ENCODE peak calls at places on chromosomes 4 and X, in seven cellular contexts. T is osteocyte, S is endothelial cell, C is spleen, U is cardiac fibroblast, G is lung, N is nephron progenitor cell. D is an unnamed sample.
A peak's percentile ranks its signal among the peaks of the same experiment; 100 is the strongest.

GRCh38 chr4:3201718-3202702 is 46.9 kb upstream of the MSANTD1 start:
- DNase-seq in T (no peak), U (peak; percentile 12), N (no peak), S (no peak), C (no peak), G (no peak), D (peak; percentile 75)

GRCh38 chr4:10079951-10080873 is 36.4 kb downstream of the WDR1 start:
- DNase-seq in U (no peak), C (peak; percentile 60), T (no peak), N (no peak), S (no peak), G (no peak), D (peak; percentile 19)

GRCh38 chrX:140034916-140035315 is 69.6 kb upstream of the CXorf66 start:
- DNase-seq in G (no peak), U (no peak), S (no peak), N (no peak), C (no peak), T (no peak), D (peak; percentile 10)

GRCh38 chrX:68808686-68809357 is 20.0 kb upstream of the EFNB1 start:
- DNase-seq in G (no peak), C (no peak), S (no peak), N (no peak), T (peak; percentile 54), U (peak; percentile 69), D (no peak)

GRCh38 chr4:7156273-7157139 is 35.8 kb upstream of the SORCS2 start:
- DNase-seq in C (peak; percentile 53), S (peak; percentile 40), U (peak; percentile 56), N (peak; percentile 60), G (no peak), T (no peak), D (no peak)

GRCh38 chr4:38664704-38665401 is 854 bp downstream of the KLF3 start:
- DNase-seq in G (peak; percentile 59), C (peak; percentile 90), S (peak; percentile 63), N (peak; percentile 72), U (peak; percentile 63), T (no peak), D (peak; percentile 57)

GRCh38 chrX:7139202-7140081 is 8.1 kb upstream of the STS start:
- DNase-seq in C (no peak), U (peak; percentile 18), G (no peak), N (no peak), S (no peak), T (no peak), D (no peak)

GRCh38 chrX:39050427-39050826 is 249.2 kb downstream of the MID1IP1 start:
- DNase-seq in C (no peak), G (no peak), U (no peak), N (no peak), S (no peak), T (no peak), D (no peak)

GRCh38 chrX:149286940-149287349 is 218.2 kb downstream of the IDS start:
- DNase-seq in T (no peak), S (peak; percentile 38), N (peak; percentile 42), U (peak; percentile 61), C (no peak), G (peak; percentile 41), D (peak; percentile 36)

GRCh38 chr4:61462451-61463326 is 262.6 kb downstream of the ADGRL3 start:
- DNase-seq in G (no peak), T (no peak), N (no peak), C (no peak), U (peak; percentile 70), S (no peak), D (no peak)

GRCh38 chr4:88457307-88458090 is 580 bp downstream of the HERC5 start:
- DNase-seq in S (peak; percentile 52), C (peak; percentile 92), T (no peak), G (peak; percentile 41), U (peak; percentile 9), N (peak; percentile 68), D (no peak)

GRCh38 chr4:92634891-92635290 is 331.1 kb downstream of the GRID2 start:
- DNase-seq in U (peak; percentile 0), N (no peak), T (no peak), S (no peak), G (no peak), C (no peak), D (no peak)

GRCh38 chrX:96183843-96184242 is 500.8 kb upstream of the DIAPH2 start:
- DNase-seq in N (no peak), S (no peak), G (no peak), C (no peak), U (peak; percentile 11), T (no peak), D (no peak)

GRCh38 chr4:143354990-143355389 is 18.3 kb downstream of the GAB1 start:
- DNase-seq in T (no peak), S (no peak), C (no peak), G (no peak), U (peak; percentile 32), N (no peak), D (no peak)

GRCh38 chr4:89305712-89306437 is 1.7 kb downstream of the GPRIN3 start:
- DNase-seq in C (no peak), S (no peak), T (no peak), G (no peak), U (peak; percentile 15), N (no peak), D (no peak)

GRCh38 chr4:81913427-81913878 is 441.7 kb upstream of the RASGEF1B start:
- DNase-seq in T (no peak), U (peak; percentile 53), N (peak; percentile 68), G (peak; percentile 60), C (no peak), S (peak; percentile 66), D (peak; percentile 42)

GRCh38 chr4:121950680-121951569 is 935 bp downstream of the TRPC3 start:
- DNase-seq in S (peak; percentile 26), T (peak; percentile 84), N (peak; percentile 41), C (peak; percentile 80), G (no peak), U (peak; percentile 11), D (peak; percentile 66)

GRCh38 chrX:312621-313331 is 5.8 kb downstream of the GTPBP6 start:
- DNase-seq in U (no peak), S (no peak), G (no peak), C (peak; percentile 79), N (no peak), T (no peak), D (no peak)

GRCh38 chrX:40469316-40469715 is 111.5 kb upstream of the ATP6AP2 start:
- DNase-seq in T (no peak), N (no peak), G (no peak), S (no peak), U (no peak), C (no peak), D (no peak)

GRCh38 chrX:40470830-40471429 is 109.8 kb upstream of the ATP6AP2 start:
- DNase-seq in T (no peak), G (no peak), U (no peak), N (no peak), C (no peak), S (no peak), D (no peak)

GRCh38 chrX:40473460-40474204 is 107.1 kb upstream of the ATP6AP2 start:
- DNase-seq in G (no peak), T (no peak), C (no peak), S (no peak), U (no peak), N (no peak), D (no peak)

GRCh38 chrX:40474205-40474626 is 106.6 kb upstream of the ATP6AP2 start:
- DNase-seq in T (peak; percentile 94), N (peak; percentile 46), S (peak; percentile 18), U (peak; percentile 12), G (peak; percentile 54), C (no peak), D (no peak)

GRCh38 chrX:40471965-40472648 is 108.7 kb upstream of the ATP6AP2 start:
- DNase-seq in C (no peak), N (peak; percentile 21), S (no peak), T (no peak), G (peak; percentile 34), U (peak; percentile 79), D (peak; percentile 42)
- TF ChIP-seq CTCF in C (no peak), N (no peak), S (no peak), T (peak; percentile 13), G (no peak), U (no peak), D (no peak)

DNA sequence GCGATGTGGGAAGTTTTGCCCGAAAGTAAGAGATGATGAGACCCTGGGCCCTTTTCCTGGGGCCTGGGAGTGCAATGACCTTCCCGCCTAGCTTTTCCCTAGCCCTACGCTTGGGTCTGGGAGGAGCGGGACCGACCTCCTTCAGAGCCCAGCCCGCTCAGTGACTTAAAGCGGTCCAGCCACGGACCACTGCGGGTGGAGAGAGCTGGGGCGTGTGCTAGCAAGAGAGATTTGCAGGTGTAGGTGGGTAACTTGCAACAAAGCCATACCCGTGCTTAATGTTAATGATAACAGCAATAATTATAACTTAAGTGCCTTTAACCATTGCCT is 503 bp upstream of the PDE5A start:
- DNase-seq in T (no peak), G (no peak), S (no peak), C (no peak), U (no peak), N (no peak), D (no peak)
- TF ChIP-seq CTCF in T (no peak), G (no peak), S (no peak), C (no peak), U (no peak), N (no peak), D (no peak)

DNA sequence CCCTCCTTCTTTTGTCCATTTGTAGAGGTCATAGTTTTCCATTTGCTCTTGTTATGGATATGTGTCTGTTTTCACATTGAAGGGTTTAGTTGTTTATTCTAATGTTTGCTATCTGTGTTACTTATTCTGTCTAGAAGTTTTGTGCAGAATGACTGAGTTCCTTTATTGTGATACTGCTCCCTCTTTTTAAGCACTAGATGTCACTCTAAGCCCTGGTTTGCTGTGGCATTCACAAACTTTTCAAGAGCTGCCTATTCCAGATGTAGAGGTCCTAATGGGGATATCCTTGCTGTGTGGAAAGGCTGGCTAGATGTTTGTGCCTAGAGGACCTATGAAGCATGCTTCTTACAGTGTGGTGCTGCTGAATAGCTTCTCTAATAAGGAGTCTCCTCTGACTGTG is 338.6 kb downstream of the SPIN4 start:
- DNase-seq in C (no peak), S (no peak), U (no peak), G (no peak), T (no peak), N (no peak), D (no peak)
- TF ChIP-seq CTCF in C (no peak), S (no peak), U (no peak), G (no peak), T (no peak), N (no peak), D (no peak)

DNA sequence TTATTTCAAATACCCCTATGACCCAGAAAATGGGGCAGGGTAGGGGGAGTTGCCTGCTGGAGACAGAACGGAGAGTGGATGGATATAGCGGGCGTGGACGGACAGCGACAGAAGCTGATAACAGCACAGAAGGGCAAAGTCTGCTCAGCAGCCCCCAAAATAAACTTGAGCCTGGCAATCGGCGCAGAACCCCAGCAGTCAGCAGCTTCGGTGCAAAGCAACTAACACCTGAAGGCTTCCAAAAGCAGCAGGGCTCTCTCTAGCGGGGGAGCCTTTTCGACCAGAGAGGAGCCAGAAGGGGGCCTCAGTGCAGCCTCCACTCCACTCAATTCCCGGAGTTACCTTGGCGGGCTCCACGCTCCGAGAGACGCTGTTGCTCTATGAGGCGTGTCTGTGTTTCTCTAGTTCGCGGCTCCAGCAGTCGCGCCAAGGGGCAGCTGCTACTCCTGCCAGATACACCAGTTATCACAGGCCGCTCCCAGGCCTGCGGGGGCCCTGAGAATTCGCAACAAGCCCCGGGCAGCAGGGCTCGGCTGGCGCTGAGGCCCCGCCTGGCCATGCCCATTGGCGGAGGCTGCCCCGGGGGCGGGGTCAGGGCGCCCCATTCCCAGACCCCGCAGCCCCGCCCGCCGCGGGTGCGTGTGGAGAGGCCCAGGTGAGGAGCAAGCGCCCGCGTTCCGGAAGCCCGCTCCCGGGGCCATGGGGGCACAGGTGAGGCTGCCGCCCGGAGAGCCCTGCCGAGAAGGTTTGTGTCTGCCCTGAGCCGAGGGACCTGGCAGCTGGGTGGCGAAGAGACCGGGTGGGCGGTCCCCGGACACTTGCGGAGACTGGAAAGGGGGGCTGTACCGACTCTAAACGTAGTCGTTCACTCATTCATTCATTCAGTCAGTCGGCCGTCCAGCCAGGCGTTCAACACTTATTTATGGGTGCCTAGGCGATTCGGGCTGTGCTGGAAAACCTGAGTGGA is at the start of the genes CNGA1 and NIPAL1:
- DNase-seq in C (peak; percentile 91), N (peak; percentile 87), T (peak; percentile 86), G (peak; percentile 78), U (peak; percentile 65), S (peak; percentile 77), D (peak; percentile 91)
- TF ChIP-seq CTCF in C (peak; percentile 26), N (peak; percentile 14), T (peak; percentile 54), G (no peak), U (peak; percentile 54), S (no peak), D (peak; percentile 34)